ENCODE peak calls at places on chromosomes 1 and 21, in five cellular contexts. One of them, this sample, is unnamed. For H3K36me3 and H3K27me3, the result is how much of the 10 kb centered on the place peaks cover.

GRCh38 chr1:62334434-62334833 is 15.2 kb upstream of the KANK4 start:
- DNase-seq in heart right ventricle: no peak
- DNase-seq in colonic mucosa: no peak
- DNase-seq in esophagus muscularis mucosa: no peak
- DNase-seq in hepatocyte: no peak
- DNase-seq in this sample: no peak

GRCh38 chr1:65255088-65256050 is 54.0 kb upstream of the DNAJC6 start:
- DNase-seq in hepatocyte: peak
- DNase-seq in heart right ventricle: no peak
- DNase-seq in colonic mucosa: no peak
- DNase-seq in esophagus muscularis mucosa: peak
- DNase-seq in this sample: no peak

GRCh38 chr1:108897865-108898720 is 21.3 kb downstream of the GPSM2 start:
- DNase-seq in heart right ventricle: peak
- DNase-seq in hepatocyte: peak
- DNase-seq in colonic mucosa: peak
- DNase-seq in esophagus muscularis mucosa: no peak
- DNase-seq in this sample: peak

GRCh38 chr1:180600301-180600700 is 31.5 kb upstream of the XPR1 start:
- DNase-seq in hepatocyte: no peak
- DNase-seq in colonic mucosa: no peak
- DNase-seq in heart right ventricle: no peak
- DNase-seq in esophagus muscularis mucosa: no peak
- DNase-seq in this sample: no peak

GRCh38 chr1:203217139-203217621 is 12.3 kb downstream of the CHIT1 start:
- DNase-seq in hepatocyte: peak
- DNase-seq in colonic mucosa: no peak
- DNase-seq in heart right ventricle: no peak
- DNase-seq in esophagus muscularis mucosa: no peak
- DNase-seq in this sample: no peak

GRCh38 chr21:46040707-46041106 is 57.2 kb upstream of the COL6A2 start:
- DNase-seq in heart right ventricle: no peak
- DNase-seq in hepatocyte: no peak
- DNase-seq in colonic mucosa: no peak
- DNase-seq in esophagus muscularis mucosa: no peak
- DNase-seq in this sample: no peak

GRCh38 chr1:154962238-154962678 is 676 bp upstream of the PYGO2 start:
- DNase-seq in hepatocyte: no peak
- DNase-seq in esophagus muscularis mucosa: no peak
- DNase-seq in heart right ventricle: no peak
- DNase-seq in colonic mucosa: peak
- DNase-seq in this sample: no peak

GRCh38 chr1:67863637-67864036 is 30.4 kb upstream of the GNG12 start:
- DNase-seq in hepatocyte: no peak
- DNase-seq in colonic mucosa: no peak
- DNase-seq in esophagus muscularis mucosa: no peak
- DNase-seq in heart right ventricle: no peak
- DNase-seq in this sample: no peak

GRCh38 chr21:28903448-28903847 is 89.2 kb downstream of the LTN1 start:
- DNase-seq in esophagus muscularis mucosa: no peak
- DNase-seq in heart right ventricle: no peak
- DNase-seq in colonic mucosa: no peak
- DNase-seq in hepatocyte: no peak
- DNase-seq in this sample: no peak

GRCh38 chr1:244067893-244068292 is 16.8 kb downstream of the ZBTB18 start:
- DNase-seq in heart right ventricle: no peak
- DNase-seq in hepatocyte: peak
- DNase-seq in colonic mucosa: no peak
- DNase-seq in esophagus muscularis mucosa: no peak
- DNase-seq in this sample: peak

GRCh38 chr1:59169703-59170102 is 127.2 kb upstream of the FGGY start:
- DNase-seq in heart right ventricle: no peak
- DNase-seq in hepatocyte: no peak
- DNase-seq in colonic mucosa: no peak
- DNase-seq in esophagus muscularis mucosa: peak
- DNase-seq in this sample: no peak

GRCh38 chr1:212077028-212077427 is 41.5 kb downstream of the DTL start:
- DNase-seq in hepatocyte: no peak
- DNase-seq in colonic mucosa: no peak
- DNase-seq in esophagus muscularis mucosa: no peak
- DNase-seq in heart right ventricle: no peak
- DNase-seq in this sample: no peak

GRCh38 chr1:212072047-212072446 is 36.5 kb downstream of the DTL start:
- DNase-seq in esophagus muscularis mucosa: no peak
- DNase-seq in hepatocyte: no peak
- DNase-seq in heart right ventricle: no peak
- DNase-seq in colonic mucosa: no peak
- DNase-seq in this sample: no peak

GRCh38 chr1:212073490-212073889 is 37.9 kb downstream of the DTL start:
- DNase-seq in esophagus muscularis mucosa: no peak
- DNase-seq in heart right ventricle: no peak
- DNase-seq in colonic mucosa: no peak
- DNase-seq in hepatocyte: no peak
- DNase-seq in this sample: no peak

GRCh38 chr1:212074313-212074712 is 38.8 kb downstream of the DTL start:
- DNase-seq in hepatocyte: no peak
- DNase-seq in heart right ventricle: peak
- DNase-seq in colonic mucosa: no peak
- DNase-seq in esophagus muscularis mucosa: no peak
- DNase-seq in this sample: no peak

GRCh38 chr1:212074856-212075255 is 39.3 kb downstream of the DTL start:
- DNase-seq in colonic mucosa: no peak
- DNase-seq in heart right ventricle: no peak
- DNase-seq in esophagus muscularis mucosa: no peak
- DNase-seq in hepatocyte: no peak
- DNase-seq in this sample: no peak
- H3K36me3 ChIP-seq in colonic mucosa: under half
- H3K36me3 ChIP-seq in heart right ventricle: under half
- H3K36me3 ChIP-seq in esophagus muscularis mucosa: under half
- H3K36me3 ChIP-seq in hepatocyte: under half
- H3K36me3 ChIP-seq in this sample: under half

GRCh38 chr1:194056169-194056568 is 869.8 kb upstream of the B3GALT2 start:
- DNase-seq in heart right ventricle: no peak
- DNase-seq in hepatocyte: no peak
- DNase-seq in esophagus muscularis mucosa: no peak
- DNase-seq in colonic mucosa: no peak
- DNase-seq in this sample: peak
- H3K27ac ChIP-seq in heart right ventricle: peak
- H3K27ac ChIP-seq in hepatocyte: no peak
- H3K27ac ChIP-seq in esophagus muscularis mucosa: no peak
- H3K27ac ChIP-seq in colonic mucosa: no peak
- H3K27ac ChIP-seq in this sample: no peak

GRCh38 chr21:36713746-36714145 is 14.8 kb downstream of the SIM2 start:
- DNase-seq in colonic mucosa: no peak
- DNase-seq in esophagus muscularis mucosa: no peak
- DNase-seq in heart right ventricle: no peak
- DNase-seq in hepatocyte: no peak
- DNase-seq in this sample: no peak
- H3K27me3 ChIP-seq in colonic mucosa: under half
- H3K27me3 ChIP-seq in esophagus muscularis mucosa: under half
- H3K27me3 ChIP-seq in heart right ventricle: half or more
- H3K27me3 ChIP-seq in hepatocyte: half or more
- H3K27me3 ChIP-seq in this sample: under half

DNA sequence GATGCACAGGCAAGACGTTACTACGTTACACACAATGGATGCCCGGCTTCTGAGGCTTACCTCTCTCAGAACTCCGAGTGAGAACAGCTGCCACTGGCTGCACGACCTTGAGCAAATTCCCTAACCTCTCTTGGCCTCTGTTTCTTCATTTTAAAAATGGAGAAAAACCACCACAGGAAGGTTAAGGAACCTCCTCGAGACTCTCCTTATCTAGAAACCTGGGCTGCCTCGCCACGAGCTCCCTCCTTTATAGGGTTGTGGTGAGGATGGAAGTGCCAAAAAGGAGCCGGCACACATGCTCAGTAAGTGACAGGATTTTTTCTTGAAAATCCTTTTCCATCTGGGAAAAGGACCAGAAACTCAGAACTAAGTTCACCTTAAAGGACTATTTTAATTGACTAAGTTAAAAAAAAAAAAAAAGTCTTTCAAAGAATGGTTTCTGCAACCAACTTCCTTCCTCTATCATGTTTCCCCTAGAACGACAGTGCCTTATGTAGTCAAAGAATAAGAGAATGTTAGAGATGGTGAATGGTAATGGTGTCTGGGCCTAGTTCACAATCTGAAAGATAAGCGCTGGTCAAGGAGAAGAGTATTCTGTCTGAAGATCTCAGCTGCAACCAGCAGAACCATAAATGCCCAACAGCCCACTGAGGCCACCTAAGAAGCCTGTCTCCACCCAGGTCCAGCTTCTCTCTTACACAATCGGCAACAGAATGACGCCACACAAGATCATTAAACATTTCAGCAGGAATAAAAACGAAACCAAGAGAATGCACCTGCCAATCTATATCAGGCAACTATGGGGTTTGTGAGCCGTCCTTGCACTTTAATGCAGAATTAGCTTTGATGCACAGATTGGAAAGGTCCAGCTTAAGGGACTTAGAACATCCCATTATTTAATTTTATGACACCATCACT is 65.0 kb downstream of the SLC45A1 start:
- DNase-seq in colonic mucosa: no peak
- DNase-seq in esophagus muscularis mucosa: no peak
- DNase-seq in heart right ventricle: no peak
- DNase-seq in hepatocyte: no peak
- DNase-seq in this sample: peak
- H3K36me3 ChIP-seq in colonic mucosa: under half
- H3K36me3 ChIP-seq in esophagus muscularis mucosa: under half
- H3K36me3 ChIP-seq in heart right ventricle: under half
- H3K36me3 ChIP-seq in hepatocyte: under half
- H3K36me3 ChIP-seq in this sample: under half

DNA sequence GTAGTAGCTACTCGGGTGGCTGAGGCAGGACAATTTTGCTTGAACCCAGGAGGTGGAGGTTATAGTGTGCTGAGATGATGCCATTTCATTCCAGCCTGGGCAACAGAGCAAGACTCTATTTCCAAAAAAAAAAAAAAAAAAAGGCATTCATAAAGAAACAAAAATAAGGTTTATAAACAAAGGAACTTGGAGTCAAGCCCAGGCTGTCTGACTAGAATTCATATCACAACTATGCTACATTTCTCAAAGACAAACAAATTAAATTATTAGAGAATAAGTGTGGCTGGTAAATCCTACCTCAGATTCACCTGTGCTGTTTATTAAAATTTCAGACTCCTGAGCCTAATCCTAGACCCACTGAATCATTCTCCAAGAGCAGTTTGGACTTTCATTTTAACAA is 4.2 kb downstream of the GCLM start:
- DNase-seq in colonic mucosa: no peak
- DNase-seq in hepatocyte: no peak
- DNase-seq in esophagus muscularis mucosa: no peak
- DNase-seq in heart right ventricle: no peak
- DNase-seq in this sample: no peak
- H3K27ac ChIP-seq in colonic mucosa: no peak
- H3K27ac ChIP-seq in hepatocyte: no peak
- H3K27ac ChIP-seq in esophagus muscularis mucosa: no peak
- H3K27ac ChIP-seq in heart right ventricle: no peak
- H3K27ac ChIP-seq in this sample: peak

DNA sequence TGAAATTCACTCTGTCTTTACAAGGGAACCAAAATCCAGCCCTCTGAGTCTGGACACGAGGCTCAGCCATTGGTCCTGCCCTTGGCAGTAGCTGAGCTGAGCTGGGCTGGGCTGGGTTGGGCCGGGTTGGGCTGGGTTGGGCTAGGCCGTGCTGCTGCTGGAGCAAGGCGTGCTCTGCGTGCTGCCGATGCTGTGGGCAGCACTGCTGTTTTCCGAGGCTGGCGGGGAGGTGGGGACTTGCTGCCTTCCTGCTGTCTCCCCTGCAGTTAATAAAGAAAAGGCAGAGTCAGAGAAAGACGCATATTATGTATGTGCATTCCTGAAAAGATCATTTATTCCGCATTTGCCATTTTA is 182.9 kb downstream of the CDC7 start:
- DNase-seq in esophagus muscularis mucosa: peak
- DNase-seq in hepatocyte: no peak
- DNase-seq in heart right ventricle: peak
- DNase-seq in colonic mucosa: peak
- DNase-seq in this sample: peak
- H3K27me3 ChIP-seq in esophagus muscularis mucosa: under half
- H3K27me3 ChIP-seq in hepatocyte: under half
- H3K27me3 ChIP-seq in heart right ventricle: under half
- H3K27me3 ChIP-seq in colonic mucosa: under half
- H3K27me3 ChIP-seq in this sample: under half

GRCh38 chr1:111699268-111699667 is 39.9 kb downstream of the INKA2 start:
- DNase-seq in esophagus muscularis mucosa: no peak
- DNase-seq in hepatocyte: no peak
- DNase-seq in colonic mucosa: no peak
- DNase-seq in heart right ventricle: no peak
- DNase-seq in this sample: no peak
- H3K36me3 ChIP-seq in esophagus muscularis mucosa: half or more
- H3K36me3 ChIP-seq in hepatocyte: under half
- H3K36me3 ChIP-seq in colonic mucosa: under half
- H3K36me3 ChIP-seq in heart right ventricle: under half
- H3K36me3 ChIP-seq in this sample: under half